ENCODE peak calls at places on chromosomes 4 and X, in eight cellular contexts. J, T, I, C, K, Q, L and M are unnamed samples.

GRCh38 chrX:69189972-69190371 is 24.7 kb upstream of the PJA1 start:
- DNase-seq in L (peak), T (no peak), C (no peak), K (no peak), Q (no peak), I (no peak), J (peak), M (peak)

GRCh38 chrX:155857561-155857960 is 23.6 kb upstream of the VAMP7 start:
- DNase-seq in T (no peak), L (no peak), J (no peak), Q (no peak), C (peak), I (no peak), K (no peak), M (no peak)

GRCh38 chr4:7425591-7426468 is 8.9 kb downstream of the PSAPL1 start:
- DNase-seq in L (no peak), I (no peak), Q (no peak), J (peak), T (no peak), K (no peak), C (no peak), M (peak)

GRCh38 chrX:274904-275475 is 6.2 kb upstream of the PLCXD1 start:
- DNase-seq in J (peak), L (no peak), K (no peak), Q (no peak), I (no peak), T (no peak), C (no peak), M (no peak)

GRCh38 chr4:141177171-141177570 is 43.5 kb upstream of the ZNF330 start:
- DNase-seq in J (no peak), C (no peak), I (no peak), L (no peak), T (no peak), Q (no peak), K (no peak), M (no peak)

GRCh38 chr4:140152760-140153418 is 1.1 kb downstream of the MAML3 start:
- DNase-seq in I (peak), K (peak), C (peak), L (peak), J (peak), Q (peak), T (peak), M (peak)

GRCh38 chrX:126820700-126821420 is 1.3 kb downstream of the PRR32 start:
- DNase-seq in L (no peak), T (no peak), I (no peak), J (no peak), C (no peak), K (no peak), Q (no peak), M (no peak)

GRCh38 chr4:10926025-10926424 is 241.5 kb upstream of the CLNK start:
- DNase-seq in L (no peak), K (no peak), J (no peak), C (peak), I (no peak), Q (no peak), T (no peak), M (no peak)

GRCh38 chrX:3638280-3638873 is 75.1 kb downstream of the PRKX start:
- DNase-seq in C (peak), Q (no peak), J (peak), K (peak), L (no peak), T (no peak), I (no peak), M (no peak)

GRCh38 chr4:102959503-102959902 is 60.0 kb downstream of the SLC9B1 start:
- DNase-seq in I (no peak), Q (no peak), T (no peak), J (no peak), C (no peak), K (no peak), L (no peak), M (no peak)

GRCh38 chr4:3852751-3853150 is 86.6 kb downstream of the ADRA2C start:
- DNase-seq in J (no peak), C (no peak), I (no peak), L (no peak), Q (no peak), T (no peak), K (no peak), M (no peak)

GRCh38 chr4:28565434-28565833 is 1704.8 kb downstream of the STIM2 start:
- DNase-seq in L (no peak), J (no peak), K (no peak), I (no peak), Q (no peak), T (no peak), C (no peak), M (no peak)

GRCh38 chr4:163804001-163804400 is 309.5 kb downstream of the TMA16 start:
- DNase-seq in T (no peak), L (no peak), I (no peak), J (no peak), K (no peak), C (no peak), Q (no peak), M (no peak)

GRCh38 chrX:150202641-150203248 is 160.4 kb upstream of the MAMLD1 start:
- DNase-seq in K (peak), L (no peak), T (no peak), C (peak), J (no peak), I (no peak), Q (no peak), M (no peak)

GRCh38 chrX:68574240-68574639 is 73.2 kb upstream of the STARD8 start:
- DNase-seq in L (no peak), J (no peak), T (no peak), K (no peak), C (no peak), I (no peak), Q (no peak), M (no peak)

GRCh38 chr4:122224348-122224747 is 72.2 kb downstream of the BLTP1 start:
- DNase-seq in C (peak), J (no peak), I (no peak), T (no peak), Q (no peak), K (peak), L (no peak), M (no peak)

GRCh38 chr4:165364452-165365080 is 14.2 kb upstream of the CPE start:
- DNase-seq in T (no peak), C (no peak), K (no peak), I (no peak), Q (no peak), L (no peak), J (no peak), M (no peak)

GRCh38 chrX:103467870-103468269 is 51.4 kb downstream of the RAB40A start:
- DNase-seq in J (no peak), C (no peak), L (no peak), Q (no peak), T (no peak), I (no peak), K (no peak), M (no peak)

GRCh38 chr4:114364857-114365256 is 233.8 kb upstream of the UGT8 start:
- DNase-seq in I (no peak), T (no peak), C (peak), L (no peak), Q (no peak), J (no peak), K (peak), M (no peak)

GRCh38 chrX:91108761-91109160 is 325.9 kb upstream of the PABPC5 start:
- DNase-seq in K (no peak), T (no peak), L (no peak), J (no peak), C (no peak), Q (no peak), I (no peak), M (no peak)

GRCh38 chrX:8179653-8180052 is 8.6 kb upstream of the VCX2 start:
- DNase-seq in Q (no peak), C (no peak), T (no peak), K (no peak), L (no peak), J (no peak), I (no peak), M (no peak)

GRCh38 chr4:73259552-73260140 is 1.0 kb upstream of the ANKRD17 start:
- DNase-seq in I (no peak), C (peak), K (no peak), Q (no peak), J (no peak), T (no peak), L (no peak), M (no peak)

GRCh38 chrX:115259238-115259875 is 25.5 kb upstream of the LRCH2 start:
- DNase-seq in J (no peak), L (no peak), I (no peak), T (no peak), K (no peak), Q (no peak), C (no peak), M (no peak)

GRCh38 chr4:43071069-43071468 is 178.6 kb downstream of the GRXCR1 start:
- DNase-seq in C (no peak), Q (no peak), I (no peak), J (no peak), L (no peak), K (no peak), T (no peak), M (no peak)

GRCh38 chr4:164779811-164780216 is 25.9 kb downstream of the SMIM31 start:
- DNase-seq in T (no peak), L (peak), I (peak), J (no peak), C (peak), K (peak), Q (no peak), M (no peak)